ENCODE peak calls at places on chromosomes 13 and 19, in seven cellular contexts. K is stimulated activated CD8-positive, alpha-beta memory T cell treated with anti-CD3 and anti-CD28 coated beads, Interleukin-7, amount 100 ng/mL, for 1 hour; E is AG09309; S is psoas muscle; O is T-cell; C is T-helper 17 cell; T is RPMI8226. J is an unnamed sample.

GRCh38 chr13:35992964-35993363 is 138.2 kb downstream of the DCLK1 start:
- DNase-seq in K (no peak), E (no peak), S (no peak), O (no peak), C (no peak), T (no peak), J (no peak)

GRCh38 chr19:46975011-46975917 is 44.4 kb upstream of the NPAS1 start:
- DNase-seq in K (no peak), E (no peak), S (no peak), O (no peak), C (no peak), T (no peak), J (no peak)

GRCh38 chr13:49858183-49858856 is 65.8 kb upstream of the KPNA3 start:
- DNase-seq in K (no peak), E (peak), S (no peak), O (no peak), C (no peak), T (no peak), J (no peak)

GRCh38 chr19:1065606-1066109 is 1.3 kb upstream of the ARHGAP45 start:
- DNase-seq in K (no peak), E (no peak), S (no peak), O (no peak), C (peak), T (no peak), J (no peak)

GRCh38 chr13:107716741-107717140 is 498.6 kb downstream of the LIG4 start:
- DNase-seq in K (no peak), E (no peak), S (no peak), O (no peak), C (no peak), T (no peak), J (no peak)

GRCh38 chr19:7159105-7159933 is 89.8 kb downstream of the ZNF557 start:
- DNase-seq in K (no peak), E (no peak), S (peak), O (no peak), C (no peak), T (no peak), J (no peak)

GRCh38 chr19:20661150-20661819 is at the start of gene ZNF626:
- DNase-seq in K (peak), E (peak), S (peak), O (peak), C (peak), T (peak), J (peak)

GRCh38 chr13:110226051-110226562 is 80.8 kb downstream of the COL4A1 start:
- DNase-seq in K (no peak), E (no peak), S (no peak), O (no peak), C (no peak), T (no peak), J (no peak)

GRCh38 chr19:38944981-38945506 is 14.3 kb downstream of the MRPS12 start:
- DNase-seq in K (no peak), E (no peak), S (no peak), O (no peak), C (no peak), T (no peak), J (no peak)

GRCh38 chr19:13953021-13953531 is 767 bp downstream of the DCAF15 start:
- DNase-seq in K (no peak), E (peak), S (no peak), O (no peak), C (no peak), T (peak), J (no peak)

GRCh38 chr13:30580852-30581502 is 36.7 kb upstream of the USPL1 start:
- DNase-seq in K (no peak), E (no peak), S (no peak), O (no peak), C (no peak), T (no peak), J (no peak)

GRCh38 chr19:19217110-19217509 is 5.4 kb downstream of the NCAN start:
- DNase-seq in K (no peak), E (no peak), S (no peak), O (no peak), C (no peak), T (peak), J (peak)

GRCh38 chr13:67099494-67099893 is 130.6 kb downstream of the PCDH9 start:
- DNase-seq in K (no peak), E (no peak), S (no peak), O (no peak), C (no peak), T (no peak), J (no peak)

GRCh38 chr13:66996503-66996902 is 233.6 kb downstream of the PCDH9 start:
- DNase-seq in K (no peak), E (no peak), S (no peak), O (no peak), C (no peak), T (no peak), J (no peak)

GRCh38 chr19:48186541-48186991 is 16.1 kb downstream of the ZSWIM9 start:
- DNase-seq in K (no peak), E (no peak), S (no peak), O (no peak), C (no peak), T (no peak), J (no peak)

GRCh38 chr19:58154287-58154678 is 3.7 kb upstream of the ZNF329 start:
- DNase-seq in K (no peak), E (peak), S (peak), O (no peak), C (no peak), T (no peak), J (no peak)

GRCh38 chr19:2455481-2456300 is 1.1 kb downstream of the LMNB2 start:
- DNase-seq in K (peak), E (no peak), S (peak), O (peak), C (peak), T (peak), J (peak)

GRCh38 chr19:2618611-2619010 is 83.9 kb downstream of the GNG7 start:
- DNase-seq in K (peak), E (peak), S (peak), O (peak), C (peak), T (peak), J (peak)

GRCh38 chr13:74203576-74203975 is 69.4 kb upstream of the KLF12 start:
- DNase-seq in K (no peak), E (no peak), S (no peak), O (no peak), C (no peak), T (no peak), J (no peak)

GRCh38 chr19:49637865-49638350 is 2.0 kb downstream of the RRAS start:
- DNase-seq in K (no peak), E (peak), S (peak), O (no peak), C (no peak), T (no peak), J (no peak)

GRCh38 chr13:28449826-28450773 is 44.8 kb downstream of the FLT1 start:
- DNase-seq in K (no peak), E (no peak), S (no peak), O (no peak), C (no peak), T (no peak), J (no peak)

GRCh38 chr13:32581177-32581786 is 5.0 kb upstream of the PDS5B start:
- DNase-seq in K (no peak), E (no peak), S (no peak), O (no peak), C (no peak), T (peak), J (peak)

GRCh38 chr19:45293682-45294081 is 29.0 kb downstream of the CKM start:
- DNase-seq in K (no peak), E (no peak), S (no peak), O (no peak), C (no peak), T (no peak), J (no peak)

GRCh38 chr19:16325161-16325527 is 518 bp downstream of the KLF2 start:
- DNase-seq in K (no peak), E (no peak), S (peak), O (no peak), C (peak), T (peak), J (peak)

GRCh38 chr13:70457474-70457873 is 349.2 kb upstream of the KLHL1 start:
- DNase-seq in K (no peak), E (no peak), S (no peak), O (no peak), C (no peak), T (no peak), J (no peak)